ENCODE peak calls at places on chromosomes 7 and 10, in seven cellular contexts. R is progenitor cell of endocrine pancreas; X is caudate nucleus; T is stimulated activated naive B cell treated with anti-CD40 and anti-IgM and Interleukin-4, amounts not matched to agents 10 μg/mL and 1 μg/mL and 100 μg/mL, for 72 hours; G is NCI-H748 treated with DMSO at 0.1 percent for 48 hours; W is HuH-7.5; P is mammary epithelial cell. J is an unnamed sample.

GRCh38 chr7:86966920-86967319 is 92.5 kb downstream of the ELAPOR2 start:
- DNase-seq in R (no peak), X (no peak), T (no peak), G (no peak), W (no peak), P (no peak), J (no peak)

GRCh38 chr10:4546500-4546899 is 279.5 kb upstream of the AKR1E2 start:
- DNase-seq in R (no peak), X (no peak), T (no peak), G (no peak), W (no peak), P (peak), J (no peak)

GRCh38 chr7:25522727-25523126 is 294.4 kb upstream of the NPVF start:
- DNase-seq in R (no peak), X (no peak), T (no peak), G (no peak), W (no peak), P (no peak), J (no peak)

GRCh38 chr10:13853854-13854253 is 267.1 kb downstream of the PRPF18 start:
- DNase-seq in R (no peak), X (no peak), T (no peak), G (no peak), W (no peak), P (no peak), J (no peak)

GRCh38 chr7:10731253-10731773 is 242.4 kb upstream of the PHF14 start:
- DNase-seq in R (no peak), X (no peak), T (no peak), G (no peak), W (no peak), P (no peak), J (no peak)

GRCh38 chr10:84333864-84334451 is 5.6 kb downstream of the CCSER2 start:
- DNase-seq in R (no peak), X (no peak), T (peak), G (no peak), W (no peak), P (peak), J (no peak)

GRCh38 chr7:149430197-149430596 is 30.7 kb downstream of the ZNF777 start:
- DNase-seq in R (no peak), X (no peak), T (no peak), G (no peak), W (no peak), P (no peak), J (no peak)

GRCh38 chr10:19788075-19788686 is 28.1 kb upstream of the PLXDC2 start:
- DNase-seq in R (no peak), X (no peak), T (no peak), G (no peak), W (peak), P (peak), J (no peak)

GRCh38 chr10:132897516-132898381 is 44.6 kb downstream of the CFAP46 start:
- DNase-seq in R (no peak), X (no peak), T (no peak), G (no peak), W (no peak), P (no peak), J (no peak)

GRCh38 chr10:111830360-111830759 is 353.2 kb downstream of the GPAM start:
- DNase-seq in R (no peak), X (no peak), T (no peak), G (no peak), W (no peak), P (no peak), J (no peak)

GRCh38 chr7:43071604-43072003 is 40.8 kb upstream of the HECW1 start:
- DNase-seq in R (no peak), X (no peak), T (no peak), G (no peak), W (no peak), P (no peak), J (no peak)

GRCh38 chr10:48547061-48547895 is 57.6 kb downstream of the ARHGAP22 start:
- DNase-seq in R (no peak), X (no peak), T (no peak), G (no peak), W (no peak), P (no peak), J (no peak)

GRCh38 chr7:121360564-121360963 is 31.8 kb downstream of the WNT16 start:
- DNase-seq in R (no peak), X (no peak), T (no peak), G (no peak), W (no peak), P (no peak), J (no peak)

GRCh38 chr7:826230-826905 is 5.9 kb upstream of the SUN1 start:
- DNase-seq in R (no peak), X (no peak), T (no peak), G (no peak), W (no peak), P (no peak), J (no peak)

GRCh38 chr7:124263232-124263827 is 230.5 kb upstream of the TMEM229A start:
- DNase-seq in R (no peak), X (no peak), T (no peak), G (no peak), W (no peak), P (peak), J (no peak)

GRCh38 chr7:55540226-55540858 is 32.0 kb downstream of the VOPP1 start:
- DNase-seq in R (no peak), X (no peak), T (no peak), G (no peak), W (no peak), P (no peak), J (no peak)

GRCh38 chr7:150910996-150911422 is 58.7 kb downstream of the AOC1 start:
- DNase-seq in R (no peak), X (no peak), T (no peak), G (no peak), W (no peak), P (no peak), J (no peak)

GRCh38 chr7:143495806-143496672 is 18.4 kb downstream of the TAS2R41 start:
- DNase-seq in R (no peak), X (no peak), T (no peak), G (no peak), W (no peak), P (no peak), J (no peak)

GRCh38 chr10:79139124-79139835 is 70.5 kb downstream of the ZMIZ1 start:
- DNase-seq in R (no peak), X (no peak), T (no peak), G (no peak), W (no peak), P (no peak), J (no peak)

GRCh38 chr7:132394283-132395003 is 181.8 kb downstream of the PLXNA4 start:
- DNase-seq in R (no peak), X (no peak), T (no peak), G (no peak), W (no peak), P (no peak), J (no peak)

GRCh38 chr7:146255604-146256003 is 139.0 kb downstream of the CNTNAP2 start:
- DNase-seq in R (no peak), X (no peak), T (no peak), G (no peak), W (no peak), P (no peak), J (no peak)

GRCh38 chr10:106935978-106936451 is 228.5 kb downstream of the SORCS1 start:
- DNase-seq in R (no peak), X (no peak), T (no peak), G (no peak), W (no peak), P (no peak), J (no peak)

GRCh38 chr10:92291610-92291859 is 568 bp downstream of the MARCHF5 start:
- DNase-seq in R (no peak), X (no peak), T (no peak), G (no peak), W (no peak), P (no peak), J (no peak)

J was measured in NCI-H1930.